ENCODE peak calls at places on chromosomes 1 and 21, in ten cellular contexts. One of them, this sample, is unnamed.
A peak's percentile ranks its signal among the peaks of the same experiment; 100 is the strongest.

GRCh38 chr1:209072481-209072880 is 511.0 kb upstream of the CAMK1G start:
- DNase-seq in epithelial cell of esophagus: no peak
- DNase-seq in HepG2: no peak
- DNase-seq in cardiac fibroblast: no peak
- DNase-seq in chondrocyte: no peak
- DNase-seq in CD8-positive, alpha-beta T cell: no peak
- DNase-seq in H1: no peak
- DNase-seq in GM06990: no peak
- DNase-seq in esophagus squamous epithelium: no peak
- DNase-seq in CD4-positive, alpha-beta T cell: no peak
- DNase-seq in this sample: peak; percentile 27

GRCh38 chr1:226635456-226635941 is 86.9 kb downstream of the STUM start:
- DNase-seq in cardiac fibroblast: no peak
- DNase-seq in CD4-positive, alpha-beta T cell: peak; percentile 25
- DNase-seq in esophagus squamous epithelium: no peak
- DNase-seq in H1: no peak
- DNase-seq in CD8-positive, alpha-beta T cell: no peak
- DNase-seq in GM06990: no peak
- DNase-seq in chondrocyte: peak; percentile 75
- DNase-seq in HepG2: no peak
- DNase-seq in epithelial cell of esophagus: peak; percentile 65
- DNase-seq in this sample: no peak

GRCh38 chr1:46333300-46334029 is 7.1 kb upstream of the NSUN4 start:
- DNase-seq in epithelial cell of esophagus: peak; percentile 60
- DNase-seq in HepG2: peak; percentile 63
- DNase-seq in CD4-positive, alpha-beta T cell: no peak
- DNase-seq in GM06990: peak; percentile 48
- DNase-seq in esophagus squamous epithelium: no peak
- DNase-seq in H1: no peak
- DNase-seq in CD8-positive, alpha-beta T cell: no peak
- DNase-seq in cardiac fibroblast: peak; percentile 50
- DNase-seq in chondrocyte: no peak
- DNase-seq in this sample: peak; percentile 44

GRCh38 chr1:60911980-60912692 is 170.2 kb upstream of the NFIA start:
- DNase-seq in CD4-positive, alpha-beta T cell: no peak
- DNase-seq in CD8-positive, alpha-beta T cell: no peak
- DNase-seq in chondrocyte: no peak
- DNase-seq in GM06990: no peak
- DNase-seq in esophagus squamous epithelium: no peak
- DNase-seq in cardiac fibroblast: peak; percentile 24
- DNase-seq in HepG2: no peak
- DNase-seq in H1: peak; percentile 60
- DNase-seq in epithelial cell of esophagus: no peak
- DNase-seq in this sample: no peak

GRCh38 chr1:186559601-186560116 is 98.7 kb upstream of the PDC start:
- DNase-seq in chondrocyte: no peak
- DNase-seq in CD4-positive, alpha-beta T cell: no peak
- DNase-seq in esophagus squamous epithelium: no peak
- DNase-seq in HepG2: no peak
- DNase-seq in H1: no peak
- DNase-seq in GM06990: peak; percentile 26
- DNase-seq in cardiac fibroblast: peak; percentile 66
- DNase-seq in CD8-positive, alpha-beta T cell: no peak
- DNase-seq in epithelial cell of esophagus: peak; percentile 99
- DNase-seq in this sample: peak; percentile 85

GRCh38 chr1:76065212-76065611 is 9.3 kb upstream of the ST6GALNAC3 start:
- DNase-seq in H1: no peak
- DNase-seq in HepG2: no peak
- DNase-seq in GM06990: no peak
- DNase-seq in CD4-positive, alpha-beta T cell: no peak
- DNase-seq in chondrocyte: no peak
- DNase-seq in CD8-positive, alpha-beta T cell: no peak
- DNase-seq in epithelial cell of esophagus: no peak
- DNase-seq in esophagus squamous epithelium: no peak
- DNase-seq in cardiac fibroblast: no peak
- DNase-seq in this sample: no peak

GRCh38 chr1:153428073-153428638 is 11.8 kb downstream of the S100A7A start:
- DNase-seq in epithelial cell of esophagus: no peak
- DNase-seq in GM06990: no peak
- DNase-seq in CD8-positive, alpha-beta T cell: no peak
- DNase-seq in esophagus squamous epithelium: no peak
- DNase-seq in chondrocyte: no peak
- DNase-seq in H1: peak; percentile 35
- DNase-seq in CD4-positive, alpha-beta T cell: no peak
- DNase-seq in cardiac fibroblast: no peak
- DNase-seq in HepG2: no peak
- DNase-seq in this sample: no peak

GRCh38 chr1:180185971-180186645 is 31.4 kb downstream of the QSOX1 start:
- DNase-seq in CD4-positive, alpha-beta T cell: no peak
- DNase-seq in cardiac fibroblast: no peak
- DNase-seq in GM06990: no peak
- DNase-seq in esophagus squamous epithelium: no peak
- DNase-seq in epithelial cell of esophagus: no peak
- DNase-seq in chondrocyte: peak; percentile 73
- DNase-seq in H1: no peak
- DNase-seq in CD8-positive, alpha-beta T cell: no peak
- DNase-seq in HepG2: no peak
- DNase-seq in this sample: no peak

GRCh38 chr1:11156958-11157357 is 32.2 kb upstream of the ANGPTL7 start:
- DNase-seq in esophagus squamous epithelium: no peak
- DNase-seq in HepG2: no peak
- DNase-seq in CD4-positive, alpha-beta T cell: no peak
- DNase-seq in chondrocyte: no peak
- DNase-seq in cardiac fibroblast: no peak
- DNase-seq in GM06990: no peak
- DNase-seq in CD8-positive, alpha-beta T cell: no peak
- DNase-seq in epithelial cell of esophagus: no peak
- DNase-seq in H1: no peak
- DNase-seq in this sample: no peak

DNA sequence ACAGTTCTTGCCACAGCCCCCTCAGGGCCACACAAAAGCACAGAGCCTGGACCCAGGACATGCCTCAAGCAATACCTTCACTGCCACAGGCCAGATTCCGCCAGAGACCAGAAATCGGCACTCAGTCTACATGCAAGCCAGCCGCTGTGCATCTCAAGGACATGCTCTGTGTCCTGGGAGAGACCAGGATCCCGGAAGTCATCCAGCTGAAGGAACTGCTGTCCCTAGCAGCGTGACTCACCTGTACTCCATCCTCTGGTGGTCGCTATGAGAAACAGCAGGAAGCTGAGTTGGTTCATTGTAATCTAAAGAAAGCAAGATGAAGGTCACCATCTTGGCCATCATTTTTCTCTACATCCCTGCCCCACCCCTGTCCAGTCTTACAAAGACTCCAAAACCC is 401 bp downstream of the ITLN1 start:
- DNase-seq in CD4-positive, alpha-beta T cell: no peak
- DNase-seq in HepG2: peak; percentile 15
- DNase-seq in cardiac fibroblast: no peak
- DNase-seq in epithelial cell of esophagus: no peak
- DNase-seq in CD8-positive, alpha-beta T cell: no peak
- DNase-seq in GM06990: no peak
- DNase-seq in chondrocyte: no peak
- DNase-seq in esophagus squamous epithelium: no peak
- DNase-seq in H1: no peak
- DNase-seq in this sample: peak; percentile 14
- TF ChIP-seq CTCF in CD4-positive, alpha-beta T cell: peak; percentile 71
- TF ChIP-seq CTCF in HepG2: peak; percentile 47
- TF ChIP-seq CTCF in cardiac fibroblast: no peak
- TF ChIP-seq CTCF in epithelial cell of esophagus: no peak
- TF ChIP-seq CTCF in CD8-positive, alpha-beta T cell: peak; percentile 35
- TF ChIP-seq CTCF in GM06990: peak; percentile 37
- TF ChIP-seq CTCF in chondrocyte: no peak
- TF ChIP-seq CTCF in esophagus squamous epithelium: peak; percentile 54
- TF ChIP-seq CTCF in H1: peak; percentile 39
- TF ChIP-seq CTCF in this sample: peak; percentile 76

DNA sequence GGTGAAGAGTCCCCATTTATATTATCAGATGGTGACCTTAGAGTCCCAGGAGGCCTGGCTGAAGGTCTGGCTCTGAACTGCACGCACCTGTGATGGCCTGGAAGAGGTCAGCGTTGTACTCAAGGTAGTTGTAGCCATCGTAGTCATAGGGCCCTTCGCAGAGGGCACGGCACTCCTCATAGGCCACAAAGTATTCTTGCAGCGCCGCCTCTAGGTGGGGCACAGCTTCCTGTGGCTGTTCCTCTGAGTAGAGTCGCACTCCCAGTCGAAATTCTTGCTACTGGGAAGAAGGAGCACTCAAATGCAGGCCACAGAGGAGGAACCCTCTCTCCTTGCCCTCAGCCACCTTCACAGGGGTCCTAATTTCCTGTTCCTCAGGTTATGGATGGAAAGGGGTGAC is 7.7 kb downstream of the P3H1 start:
- DNase-seq in H1: no peak
- DNase-seq in cardiac fibroblast: no peak
- DNase-seq in CD4-positive, alpha-beta T cell: no peak
- DNase-seq in GM06990: no peak
- DNase-seq in HepG2: no peak
- DNase-seq in chondrocyte: no peak
- DNase-seq in epithelial cell of esophagus: no peak
- DNase-seq in CD8-positive, alpha-beta T cell: no peak
- DNase-seq in esophagus squamous epithelium: no peak
- DNase-seq in this sample: no peak
- TF ChIP-seq CTCF in H1: peak; percentile 37
- TF ChIP-seq CTCF in cardiac fibroblast: no peak
- TF ChIP-seq CTCF in CD4-positive, alpha-beta T cell: no peak
- TF ChIP-seq CTCF in GM06990: peak; percentile 14
- TF ChIP-seq CTCF in HepG2: no peak
- TF ChIP-seq CTCF in chondrocyte: peak; percentile 10
- TF ChIP-seq CTCF in epithelial cell of esophagus: no peak
- TF ChIP-seq CTCF in CD8-positive, alpha-beta T cell: no peak
- TF ChIP-seq CTCF in esophagus squamous epithelium: no peak
- TF ChIP-seq CTCF in this sample: peak; percentile 10

GRCh38 chr1:9886063-9886742 is 23.9 kb downstream of the CTNNBIP1 start:
- DNase-seq in cardiac fibroblast: no peak
- DNase-seq in chondrocyte: no peak
- DNase-seq in CD4-positive, alpha-beta T cell: no peak
- DNase-seq in esophagus squamous epithelium: no peak
- DNase-seq in H1: no peak
- DNase-seq in HepG2: no peak
- DNase-seq in epithelial cell of esophagus: no peak
- DNase-seq in GM06990: no peak
- DNase-seq in CD8-positive, alpha-beta T cell: no peak
- DNase-seq in this sample: no peak

GRCh38 chr1:9889411-9889810 is 20.7 kb downstream of the CTNNBIP1 start:
- DNase-seq in esophagus squamous epithelium: no peak
- DNase-seq in CD4-positive, alpha-beta T cell: no peak
- DNase-seq in GM06990: no peak
- DNase-seq in H1: no peak
- DNase-seq in cardiac fibroblast: no peak
- DNase-seq in HepG2: no peak
- DNase-seq in chondrocyte: no peak
- DNase-seq in epithelial cell of esophagus: no peak
- DNase-seq in CD8-positive, alpha-beta T cell: no peak
- DNase-seq in this sample: no peak

GRCh38 chr1:9888886-9889285 is 21.2 kb downstream of the CTNNBIP1 start:
- DNase-seq in HepG2: no peak
- DNase-seq in CD8-positive, alpha-beta T cell: no peak
- DNase-seq in cardiac fibroblast: no peak
- DNase-seq in CD4-positive, alpha-beta T cell: no peak
- DNase-seq in H1: no peak
- DNase-seq in chondrocyte: no peak
- DNase-seq in epithelial cell of esophagus: no peak
- DNase-seq in GM06990: no peak
- DNase-seq in esophagus squamous epithelium: no peak
- DNase-seq in this sample: no peak

GRCh38 chr1:9884805-9885204 is 25.3 kb downstream of the CTNNBIP1 start:
- DNase-seq in GM06990: no peak
- DNase-seq in CD8-positive, alpha-beta T cell: no peak
- DNase-seq in H1: no peak
- DNase-seq in chondrocyte: no peak
- DNase-seq in esophagus squamous epithelium: no peak
- DNase-seq in CD4-positive, alpha-beta T cell: no peak
- DNase-seq in cardiac fibroblast: no peak
- DNase-seq in HepG2: no peak
- DNase-seq in epithelial cell of esophagus: no peak
- DNase-seq in this sample: no peak

GRCh38 chr1:9887070-9887469 is 23.0 kb downstream of the CTNNBIP1 start:
- DNase-seq in GM06990: no peak
- DNase-seq in CD8-positive, alpha-beta T cell: no peak
- DNase-seq in cardiac fibroblast: no peak
- DNase-seq in CD4-positive, alpha-beta T cell: no peak
- DNase-seq in chondrocyte: no peak
- DNase-seq in epithelial cell of esophagus: no peak
- DNase-seq in esophagus squamous epithelium: no peak
- DNase-seq in H1: no peak
- DNase-seq in HepG2: no peak
- DNase-seq in this sample: no peak
- TF ChIP-seq CTCF in GM06990: no peak
- TF ChIP-seq CTCF in CD8-positive, alpha-beta T cell: no peak
- TF ChIP-seq CTCF in cardiac fibroblast: no peak
- TF ChIP-seq CTCF in CD4-positive, alpha-beta T cell: no peak
- TF ChIP-seq CTCF in chondrocyte: no peak
- TF ChIP-seq CTCF in epithelial cell of esophagus: no peak
- TF ChIP-seq CTCF in esophagus squamous epithelium: no peak
- TF ChIP-seq CTCF in H1: no peak
- TF ChIP-seq CTCF in HepG2: no peak
- TF ChIP-seq CTCF in this sample: no peak

DNA sequence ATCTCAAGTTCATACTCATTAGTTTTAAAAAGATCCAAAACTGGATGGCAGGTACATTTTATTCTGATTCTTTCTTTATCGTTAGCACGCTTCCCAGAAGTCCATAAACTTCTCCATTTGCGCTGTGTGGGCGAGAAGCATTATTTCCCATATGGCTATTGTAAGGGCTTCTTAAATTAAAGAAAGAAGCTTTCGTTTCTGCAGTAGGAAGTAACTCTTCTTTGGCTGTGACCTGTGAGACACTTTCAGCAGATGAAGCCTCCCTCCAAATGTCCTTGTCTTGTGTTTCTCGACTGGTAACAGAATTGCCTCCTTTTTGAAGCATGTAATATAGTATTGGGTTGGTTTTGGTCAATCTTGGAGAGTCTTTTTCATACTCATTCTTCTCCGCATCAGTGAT is 100.1 kb downstream of the NRIP1 start:
- DNase-seq in epithelial cell of esophagus: no peak
- DNase-seq in CD8-positive, alpha-beta T cell: no peak
- DNase-seq in HepG2: no peak
- DNase-seq in H1: no peak
- DNase-seq in GM06990: no peak
- DNase-seq in CD4-positive, alpha-beta T cell: no peak
- DNase-seq in chondrocyte: no peak
- DNase-seq in cardiac fibroblast: no peak
- DNase-seq in esophagus squamous epithelium: no peak
- DNase-seq in this sample: no peak
- TF ChIP-seq CTCF in epithelial cell of esophagus: no peak
- TF ChIP-seq CTCF in CD8-positive, alpha-beta T cell: no peak
- TF ChIP-seq CTCF in HepG2: no peak
- TF ChIP-seq CTCF in H1: no peak
- TF ChIP-seq CTCF in GM06990: no peak
- TF ChIP-seq CTCF in CD4-positive, alpha-beta T cell: no peak
- TF ChIP-seq CTCF in chondrocyte: no peak
- TF ChIP-seq CTCF in cardiac fibroblast: no peak
- TF ChIP-seq CTCF in esophagus squamous epithelium: no peak
- TF ChIP-seq CTCF in this sample: no peak

This sample was measured in HFFc6.